ENCODE peak calls at places on chromosome 16, in five cellular contexts. One of them, this sample, is unnamed.

GRCh38 chr16:2027024-2028010 is 615 bp downstream of the NHERF2 start:
- DNase-seq in left kidney: peak
- DNase-seq in NCI-H1694: no peak
- DNase-seq in hepatocyte: no peak
- DNase-seq in activated CD4-positive, CD25-positive, alpha-beta regulatory T cell: no peak
- DNase-seq in this sample: no peak

GRCh38 chr16:84650062-84650991 is 2.0 kb downstream of the KLHL36 start:
- DNase-seq in left kidney: no peak
- DNase-seq in NCI-H1694: no peak
- DNase-seq in hepatocyte: peak
- DNase-seq in activated CD4-positive, CD25-positive, alpha-beta regulatory T cell: no peak
- DNase-seq in this sample: no peak

GRCh38 chr16:72976747-72977064 is 71.2 kb downstream of the ZFHX3 start:
- DNase-seq in left kidney: no peak
- DNase-seq in NCI-H1694: no peak
- DNase-seq in hepatocyte: no peak
- DNase-seq in activated CD4-positive, CD25-positive, alpha-beta regulatory T cell: no peak
- DNase-seq in this sample: no peak

GRCh38 chr16:78177927-78178326 is 78.5 kb downstream of the WWOX start:
- DNase-seq in left kidney: no peak
- DNase-seq in NCI-H1694: no peak
- DNase-seq in hepatocyte: peak
- DNase-seq in activated CD4-positive, CD25-positive, alpha-beta regulatory T cell: no peak
- DNase-seq in this sample: peak

GRCh38 chr16:25633549-25633948 is 58.2 kb upstream of the HS3ST4 start:
- DNase-seq in left kidney: no peak
- DNase-seq in NCI-H1694: no peak
- DNase-seq in hepatocyte: peak
- DNase-seq in activated CD4-positive, CD25-positive, alpha-beta regulatory T cell: no peak
- DNase-seq in this sample: peak

GRCh38 chr16:83706394-83706793 is 101.4 kb upstream of the HSBP1 start:
- DNase-seq in left kidney: no peak
- DNase-seq in NCI-H1694: no peak
- DNase-seq in hepatocyte: no peak
- DNase-seq in activated CD4-positive, CD25-positive, alpha-beta regulatory T cell: no peak
- DNase-seq in this sample: no peak

GRCh38 chr16:89442990-89443726 is 47.2 kb downstream of the ANKRD11 start:
- DNase-seq in left kidney: peak
- DNase-seq in NCI-H1694: peak
- DNase-seq in hepatocyte: peak
- DNase-seq in activated CD4-positive, CD25-positive, alpha-beta regulatory T cell: no peak
- DNase-seq in this sample: peak

GRCh38 chr16:50992366-50993032 is 158.6 kb downstream of the SALL1 start:
- DNase-seq in left kidney: no peak
- DNase-seq in NCI-H1694: no peak
- DNase-seq in hepatocyte: no peak
- DNase-seq in activated CD4-positive, CD25-positive, alpha-beta regulatory T cell: no peak
- DNase-seq in this sample: no peak

GRCh38 chr16:19230575-19230974 is 55.0 kb upstream of the CLEC19A start:
- DNase-seq in left kidney: no peak
- DNase-seq in NCI-H1694: no peak
- DNase-seq in hepatocyte: no peak
- DNase-seq in activated CD4-positive, CD25-positive, alpha-beta regulatory T cell: no peak
- DNase-seq in this sample: no peak

This sample was measured in mesendoderm.